ENCODE peak calls at places on chromosome 12, in nine cellular contexts. L, C, E, X, V, J, O, Z and P are unnamed samples.

GRCh38 chr12:29546000-29546399 is 48.5 kb upstream of the OVCH1 start:
- DNase-seq in L (no peak), C (no peak), E (no peak), X (no peak), V (no peak), J (no peak), O (no peak), Z (no peak), P (no peak)

GRCh38 chr12:12749433-12749832 is 32.3 kb downstream of the CDKN1B start:
- DNase-seq in L (no peak), C (no peak), E (no peak), X (peak), V (no peak), J (no peak), O (no peak), Z (no peak), P (no peak)

GRCh38 chr12:64610660-64611429 is 550 bp downstream of the RASSF3 start:
- DNase-seq in L (peak), C (peak), E (no peak), X (peak), V (peak), J (peak), O (peak), Z (no peak), P (peak)

GRCh38 chr12:17992002-17992656 is 97.9 kb downstream of the RERGL start:
- DNase-seq in L (peak), C (peak), E (peak), X (peak), V (no peak), J (no peak), O (peak), Z (no peak), P (no peak)

GRCh38 chr12:58897969-58898368 is 22.3 kb downstream of the LRIG3 start:
- DNase-seq in L (no peak), C (no peak), E (no peak), X (no peak), V (no peak), J (no peak), O (no peak), Z (no peak), P (no peak)

GRCh38 chr12:34217660-34218059 is 195.4 kb downstream of the ALG10 start:
- DNase-seq in L (no peak), C (no peak), E (no peak), X (no peak), V (no peak), J (no peak), O (no peak), Z (no peak), P (no peak)

GRCh38 chr12:110699591-110700445 is 10.9 kb upstream of the HVCN1 start:
- DNase-seq in L (peak), C (peak), E (no peak), X (no peak), V (no peak), J (no peak), O (no peak), Z (no peak), P (no peak)

GRCh38 chr12:110874351-110874750 is 27.6 kb downstream of the CCDC63 start:
- DNase-seq in L (no peak), C (no peak), E (no peak), X (no peak), V (no peak), J (no peak), O (no peak), Z (no peak), P (no peak)

GRCh38 chr12:82449179-82449578 is 90.8 kb downstream of the METTL25 start:
- DNase-seq in L (no peak), C (no peak), E (no peak), X (no peak), V (no peak), J (no peak), O (no peak), Z (no peak), P (no peak)

GRCh38 chr12:19970116-19970515 is 398.2 kb upstream of the PDE3A start:
- DNase-seq in L (no peak), C (no peak), E (no peak), X (peak), V (no peak), J (no peak), O (no peak), Z (no peak), P (no peak)

GRCh38 chr12:24363177-24363754 is 413.8 kb upstream of the SOX5 start:
- DNase-seq in L (no peak), C (no peak), E (no peak), X (no peak), V (no peak), J (peak), O (peak), Z (no peak), P (no peak)

GRCh38 chr12:56078931-56079728 is 835 bp upstream of the ERBB3 start:
- DNase-seq in L (peak), C (peak), E (peak), X (peak), V (peak), J (peak), O (peak), Z (peak), P (peak)

GRCh38 chr12:46494424-46494823 is 121.9 kb upstream of the SLC38A2 start:
- DNase-seq in L (no peak), C (no peak), E (no peak), X (peak), V (no peak), J (no peak), O (no peak), Z (no peak), P (no peak)

GRCh38 chr12:1553546-1553945 is 40.8 kb downstream of the FBXL14 start:
- DNase-seq in L (no peak), C (no peak), E (no peak), X (no peak), V (no peak), J (no peak), O (no peak), Z (no peak), P (no peak)

GRCh38 chr12:47935196-47935595 is 28.2 kb upstream of the TMEM106C start:
- DNase-seq in L (no peak), C (no peak), E (no peak), X (no peak), V (no peak), J (no peak), O (no peak), Z (no peak), P (peak)

GRCh38 chr12:108611884-108612415 is 14.1 kb upstream of the TMEM119 start:
- DNase-seq in L (peak), C (peak), E (no peak), X (no peak), V (peak), J (no peak), O (peak), Z (no peak), P (no peak)

GRCh38 chr12:22624573-22624907 is 431 bp upstream of the ETNK1 start:
- DNase-seq in L (no peak), C (no peak), E (no peak), X (no peak), V (no peak), J (no peak), O (no peak), Z (no peak), P (no peak)

GRCh38 chr12:106892075-106892474 is 63.6 kb upstream of the TMEM263 start:
- DNase-seq in L (no peak), C (no peak), E (no peak), X (no peak), V (no peak), J (no peak), O (no peak), Z (no peak), P (no peak)

GRCh38 chr12:14545144-14546124 is 22.2 kb downstream of the PLBD1 start:
- DNase-seq in L (no peak), C (no peak), E (no peak), X (no peak), V (no peak), J (no peak), O (peak), Z (no peak), P (no peak)

GRCh38 chr12:48191096-48191495 is 7.7 kb downstream of the CCDC184 start:
- DNase-seq in L (no peak), C (no peak), E (no peak), X (no peak), V (no peak), J (no peak), O (no peak), Z (no peak), P (no peak)

GRCh38 chr12:65022441-65022840 is 98.7 kb downstream of the WIF1 start:
- DNase-seq in L (no peak), C (no peak), E (no peak), X (no peak), V (no peak), J (no peak), O (no peak), Z (no peak), P (no peak)

GRCh38 chr12:90628213-90628612 is 326.8 kb downstream of the CCER1 start:
- DNase-seq in L (no peak), C (no peak), E (peak), X (no peak), V (no peak), J (no peak), O (no peak), Z (no peak), P (no peak)

GRCh38 chr12:52990206-52990605 is 16.1 kb upstream of the EIF4B start:
- DNase-seq in L (no peak), C (no peak), E (no peak), X (no peak), V (no peak), J (no peak), O (no peak), Z (no peak), P (no peak)

GRCh38 chr12:107320929-107321618 is 227.7 kb upstream of the CRY1 start:
- DNase-seq in L (peak), C (peak), E (no peak), X (no peak), V (peak), J (peak), O (peak), Z (no peak), P (peak)

GRCh38 chr12:32603858-32604257 is 75.2 kb upstream of the DNM1L start:
- DNase-seq in L (peak), C (no peak), E (no peak), X (no peak), V (no peak), J (no peak), O (peak), Z (no peak), P (no peak)

GRCh38 chr12:75877588-75878381 is 153.8 kb downstream of the PHLDA1 start:
- DNase-seq in L (no peak), C (no peak), E (no peak), X (no peak), V (no peak), J (peak), O (no peak), Z (no peak), P (peak)

GRCh38 chr12:16520328-16520727 is 85.6 kb downstream of the LMO3 start:
- DNase-seq in L (peak), C (no peak), E (no peak), X (no peak), V (no peak), J (no peak), O (no peak), Z (no peak), P (no peak)

GRCh38 chr12:26823391-26823790 is 9.6 kb downstream of the ITPR2 start:
- DNase-seq in L (no peak), C (no peak), E (no peak), X (no peak), V (no peak), J (no peak), O (peak), Z (no peak), P (no peak)

GRCh38 chr12:76560083-76560491 is 516 bp upstream of the OSBPL8 start:
- DNase-seq in L (peak), C (no peak), E (no peak), X (no peak), V (no peak), J (no peak), O (no peak), Z (no peak), P (no peak)

GRCh38 chr12:1812650-1813302 is 7.6 kb upstream of the LRTM2 start:
- DNase-seq in L (peak), C (no peak), E (no peak), X (peak), V (no peak), J (no peak), O (peak), Z (no peak), P (no peak)

GRCh38 chr12:96020314-96021003 is 14.9 kb downstream of the LTA4H start:
- DNase-seq in L (peak), C (no peak), E (no peak), X (no peak), V (no peak), J (no peak), O (no peak), Z (no peak), P (no peak)

GRCh38 chr12:45720069-45720468 is 9.4 kb upstream of the ARID2 start:
- DNase-seq in L (no peak), C (no peak), E (no peak), X (no peak), V (no peak), J (no peak), O (no peak), Z (no peak), P (no peak)

GRCh38 chr12:62866451-62867082 is 68.4 kb downstream of the PPM1H start:
- DNase-seq in L (no peak), C (no peak), E (no peak), X (peak), V (no peak), J (no peak), O (peak), Z (no peak), P (no peak)

GRCh38 chr12:52423661-52424503 is 10.3 kb downstream of the KRT75 start:
- DNase-seq in L (no peak), C (no peak), E (no peak), X (no peak), V (no peak), J (no peak), O (no peak), Z (no peak), P (peak)

GRCh38 chr12:23099604-23100003 is 474.6 kb downstream of the ETNK1 start:
- DNase-seq in L (no peak), C (no peak), E (no peak), X (no peak), V (no peak), J (no peak), O (no peak), Z (no peak), P (no peak)

GRCh38 chr12:71439613-71440392 is at the start of gene LGR5:
- DNase-seq in L (no peak), C (peak), E (peak), X (no peak), V (no peak), J (peak), O (no peak), Z (peak), P (peak)

GRCh38 chr12:113674996-113675395 is 203.3 kb upstream of the LHX5 start:
- DNase-seq in L (no peak), C (no peak), E (no peak), X (no peak), V (no peak), J (no peak), O (no peak), Z (no peak), P (no peak)

GRCh38 chr12:42180990-42181611 is 36.4 kb upstream of the GXYLT1 start:
- DNase-seq in L (peak), C (no peak), E (no peak), X (peak), V (no peak), J (no peak), O (peak), Z (no peak), P (no peak)

GRCh38 chr12:109697877-109698468 is 15.7 kb upstream of the FAM222A start:
- DNase-seq in L (no peak), C (peak), E (no peak), X (no peak), V (no peak), J (no peak), O (no peak), Z (no peak), P (no peak)